ENCODE peak calls at places on chromosomes 4 and X, in ten cellular contexts. D is HL-60, N is astrocyte of the spinal cord, M is GM23248, K is AG10803, H is cardiac fibroblast, F is activated T-cell treated with anti-CD3 and anti-CD28 coated beads for 1 hour, R is NCI-H1092, L is mesothelial cell of epicardium, S is memory B cell. J is an unnamed sample.

GRCh38 chr4:142088906-142089305 is 452.5 kb downstream of the IL15 start:
- DNase-seq in K (peak; percentile 88), D (no peak), R (no peak), S (no peak), H (peak; percentile 67), M (peak; percentile 64), N (peak; percentile 62), L (no peak), F (no peak), J (no peak)

GRCh38 chr4:77001907-77002306 is 52.4 kb downstream of the SEPTIN11 start:
- DNase-seq in F (no peak), M (peak; percentile 76), D (no peak), N (peak; percentile 86), R (no peak), L (no peak), H (peak; percentile 69), K (no peak), S (no peak), J (no peak)

GRCh38 chrX:5537098-5537497 is 691.6 kb downstream of the NLGN4X start:
- DNase-seq in N (no peak), F (no peak), S (no peak), M (no peak), R (no peak), L (no peak), D (no peak), K (no peak), H (no peak), J (no peak)

GRCh38 chr4:150903603-150904002 is 111.5 kb downstream of the LRBA start:
- DNase-seq in F (no peak), R (no peak), N (no peak), M (no peak), D (no peak), K (no peak), S (no peak), H (no peak), L (no peak), J (no peak)

GRCh38 chrX:100904433-100904832 is 24.3 kb downstream of the XKRX start:
- DNase-seq in H (no peak), R (no peak), L (no peak), N (no peak), K (no peak), S (no peak), M (no peak), D (no peak), F (no peak), J (no peak)

GRCh38 chr4:151012836-151013235 is 2.2 kb downstream of the LRBA start:
- DNase-seq in K (no peak), N (peak; percentile 10), D (no peak), M (no peak), L (no peak), R (no peak), S (no peak), F (no peak), H (no peak), J (no peak)

GRCh38 chr4:97589481-97590196 is 553.6 kb downstream of the STPG2 start:
- DNase-seq in K (no peak), F (no peak), L (no peak), H (no peak), N (no peak), R (no peak), S (no peak), D (no peak), M (no peak), J (no peak)

GRCh38 chr4:169925678-169926077 is 100.5 kb downstream of the MFAP3L start:
- DNase-seq in N (no peak), L (no peak), R (no peak), F (no peak), S (no peak), M (peak; percentile 13), K (no peak), D (no peak), H (no peak), J (no peak)

GRCh38 chr4:158750379-158750778 is 18.4 kb upstream of the FNIP2 start:
- DNase-seq in S (no peak), D (no peak), N (peak; percentile 91), H (peak; percentile 32), K (peak; percentile 95), L (no peak), R (no peak), M (peak; percentile 85), F (no peak), J (no peak)

GRCh38 chr4:17577660-17578481 is 873 bp downstream of the LAP3 start:
- DNase-seq in K (peak; percentile 26), R (no peak), F (peak; percentile 25), N (peak; percentile 10), M (peak; percentile 73), D (peak; percentile 47), S (peak; percentile 11), H (peak; percentile 43), L (no peak), J (peak; percentile 12)

GRCh38 chr4:40621592-40622512 is 7.8 kb downstream of the RBM47 start:
- DNase-seq in H (peak; percentile 97), M (peak; percentile 97), K (peak; percentile 99), L (no peak), F (no peak), S (peak; percentile 16), D (peak; percentile 98), N (peak; percentile 98), R (no peak), J (no peak)

GRCh38 chrX:4484266-4484665 is 770.8 kb upstream of the PRKX start:
- DNase-seq in L (no peak), M (no peak), D (no peak), H (no peak), F (no peak), N (no peak), K (no peak), R (no peak), S (no peak), J (no peak)

GRCh38 chr4:15778742-15779231 is 659 bp downstream of the CD38 start:
- DNase-seq in H (peak; percentile 19), M (peak; percentile 32), F (peak; percentile 19), D (peak; percentile 85), S (peak; percentile 30), N (peak; percentile 33), R (peak; percentile 2), K (no peak), L (no peak), J (peak; percentile 15)

GRCh38 chr4:7195546-7196282 is 3.4 kb downstream of the SORCS2 start:
- DNase-seq in L (no peak), S (no peak), K (peak; percentile 53), M (peak; percentile 37), N (peak; percentile 63), D (no peak), F (no peak), H (peak; percentile 34), R (no peak), J (no peak)

GRCh38 chr4:127604949-127605709 is 27.6 kb upstream of the INTU start:
- DNase-seq in D (no peak), K (peak; percentile 58), N (peak; percentile 55), F (no peak), H (peak; percentile 64), R (peak; percentile 46), M (peak; percentile 79), L (no peak), S (no peak), J (no peak)

GRCh38 chr4:181541396-181541795 is 701.8 kb upstream of the TENM3 start:
- DNase-seq in H (peak; percentile 78), R (no peak), K (peak; percentile 25), N (peak; percentile 61), L (no peak), S (no peak), M (no peak), F (no peak), D (no peak), J (no peak)

GRCh38 chr4:178037459-178038214 is 595.4 kb upstream of the AGA start:
- DNase-seq in L (no peak), F (no peak), S (no peak), R (no peak), K (no peak), M (no peak), H (no peak), N (no peak), D (peak; percentile 21), J (no peak)

GRCh38 chrX:134875679-134876078 is 115.1 kb upstream of the SMIM10 start:
- DNase-seq in L (no peak), N (no peak), F (no peak), S (no peak), H (no peak), M (no peak), K (no peak), R (no peak), D (no peak), J (no peak)

GRCh38 chrX:154317391-154318000 is 21.9 kb downstream of the TKTL1 start:
- DNase-seq in R (no peak), H (peak; percentile 50), D (no peak), M (peak; percentile 39), K (peak; percentile 26), S (no peak), F (no peak), L (no peak), N (no peak), J (no peak)

GRCh38 chrX:65587616-65588526 is 53.3 kb upstream of the LAS1L start:
- DNase-seq in H (peak; percentile 86), S (no peak), K (peak; percentile 66), R (no peak), L (peak; percentile 54), F (no peak), M (peak; percentile 74), D (peak; percentile 71), N (peak; percentile 58), J (no peak)

GRCh38 chr4:28386776-28387175 is 1526.1 kb downstream of the STIM2 start:
- DNase-seq in H (no peak), S (no peak), R (no peak), K (no peak), D (no peak), N (no peak), M (no peak), F (no peak), L (no peak), J (no peak)

GRCh38 chr4:137543198-137543597 is 10.9 kb upstream of the PCDH18 start:
- DNase-seq in D (no peak), F (no peak), R (no peak), N (no peak), K (no peak), L (no peak), M (no peak), S (no peak), H (no peak), J (no peak)

GRCh38 chr4:168483786-168484185 is 3.5 kb upstream of the DDX60L start:
- DNase-seq in R (no peak), N (peak; percentile 38), L (no peak), F (no peak), M (peak; percentile 84), H (no peak), S (no peak), D (no peak), K (peak; percentile 87), J (no peak)

GRCh38 chr4:53676402-53676871 is 85.2 kb upstream of the LNX1 start:
- DNase-seq in F (no peak), L (no peak), D (no peak), H (peak; percentile 94), S (no peak), N (no peak), K (peak; percentile 73), R (no peak), M (peak; percentile 63), J (no peak)

GRCh38 chrX:56788717-56789122 is 59.7 kb downstream of the NBDY start:
- DNase-seq in L (no peak), M (no peak), H (peak; percentile 57), F (no peak), S (no peak), N (peak; percentile 30), D (no peak), K (no peak), R (no peak), J (peak; percentile 47)

GRCh38 chrX:34656842-34657780 is at the start of gene TMEM47:
- DNase-seq in L (peak; percentile 83), F (no peak), R (peak; percentile 27), K (peak; percentile 83), S (no peak), N (peak; percentile 71), M (peak; percentile 84), H (peak; percentile 78), D (peak; percentile 10), J (no peak)

GRCh38 chr4:157045507-157046127 is 30.3 kb upstream of the GLRB start:
- DNase-seq in M (peak; percentile 77), R (peak; percentile 6), S (no peak), H (peak; percentile 86), F (no peak), D (peak; percentile 11), K (peak; percentile 75), N (peak; percentile 79), L (no peak), J (no peak)

GRCh38 chrX:68424719-68425118 is 8.6 kb downstream of the OPHN1 start:
- DNase-seq in S (no peak), R (no peak), N (no peak), K (peak; percentile 28), M (no peak), L (no peak), D (no peak), F (no peak), H (no peak), J (no peak)